ENCODE peak calls at places on chromosome 18, in five cellular contexts. C, Z, V, H and M are unnamed samples.

GRCh38 chr18:13216732-13217465 is 1.7 kb upstream of the LDLRAD4 start:
- DNase-seq in C (no peak), Z (no peak), V (no peak), H (no peak), M (peak)

GRCh38 chr18:48997985-48998831 is 47.4 kb upstream of the SMAD7 start:
- DNase-seq in C (peak), Z (peak), V (peak), H (no peak), M (peak)

GRCh38 chr18:35478520-35479435 is 19.0 kb downstream of the INO80C start:
- DNase-seq in C (peak), Z (peak), V (peak), H (no peak), M (no peak)

GRCh38 chr18:45783097-45784075 is 42.1 kb upstream of the SIGLEC15 start:
- DNase-seq in C (no peak), Z (peak), V (no peak), H (no peak), M (no peak)

GRCh38 chr18:74252032-74252380 is 39.8 kb downstream of the CYB5A start:
- DNase-seq in C (no peak), Z (peak), V (no peak), H (no peak), M (no peak)

GRCh38 chr18:13800505-13801259 is 23.3 kb upstream of the MC5R start:
- DNase-seq in C (peak), Z (peak), V (peak), H (no peak), M (peak)

GRCh38 chr18:48660346-48661228 is 121.8 kb downstream of the CTIF start:
- DNase-seq in C (no peak), Z (no peak), V (no peak), H (no peak), M (no peak)

GRCh38 chr18:48402953-48403352 is 6.2 kb downstream of the ZBTB7C start:
- DNase-seq in C (no peak), Z (no peak), V (no peak), H (no peak), M (no peak)

GRCh38 chr18:42758851-42759250 is 356.6 kb downstream of the RIT2 start:
- DNase-seq in C (no peak), Z (no peak), V (no peak), H (no peak), M (no peak)

GRCh38 chr18:79393626-79394401 is 1.9 kb upstream of the NFATC1 start:
- DNase-seq in C (peak), Z (peak), V (peak), H (no peak), M (peak)

GRCh38 chr18:48564139-48564538 is 25.3 kb downstream of the CTIF start:
- DNase-seq in C (no peak), Z (no peak), V (no peak), H (no peak), M (no peak)

DNA sequence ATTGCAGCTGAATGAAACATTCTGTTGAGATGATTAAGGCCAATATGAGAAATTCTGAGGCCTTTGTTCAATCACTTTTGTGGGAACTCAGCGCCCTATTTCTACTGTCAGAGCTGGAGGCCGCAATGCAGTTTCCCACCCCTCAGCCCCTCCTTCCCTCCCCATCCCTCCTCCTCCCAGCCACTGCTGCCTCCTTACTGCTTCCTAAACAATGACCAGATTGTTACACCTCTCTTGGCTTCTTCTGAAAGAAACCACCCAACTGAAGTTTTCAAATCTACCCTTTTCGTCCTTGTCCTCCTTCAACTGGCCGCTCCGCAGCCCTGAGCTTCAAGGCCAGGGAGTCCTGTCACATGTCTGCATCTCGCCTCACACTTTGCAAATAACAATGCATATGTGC is 36.7 kb upstream of the MAPK4 start:
- DNase-seq in C (no peak), Z (no peak), V (no peak), H (no peak), M (no peak)
- TF ChIP-seq ESRRA in C (no peak), Z (no peak), V (no peak), H (no peak), M (no peak)

GRCh38 chr18:36663312-36663711 is 165.5 kb downstream of the TPGS2 start:
- DNase-seq in C (no peak), Z (no peak), V (no peak), H (no peak), M (no peak)

GRCh38 chr18:36668349-36668748 is 160.5 kb downstream of the TPGS2 start:
- DNase-seq in C (no peak), Z (no peak), V (no peak), H (no peak), M (no peak)

GRCh38 chr18:36662000-36662399 is 166.8 kb downstream of the TPGS2 start:
- DNase-seq in C (no peak), Z (peak), V (no peak), H (no peak), M (peak)

GRCh38 chr18:36667811-36668210 is 161.0 kb downstream of the TPGS2 start:
- DNase-seq in C (no peak), Z (no peak), V (no peak), H (no peak), M (no peak)

GRCh38 chr18:36665952-36666351 is 162.8 kb downstream of the TPGS2 start:
- DNase-seq in C (no peak), Z (no peak), V (no peak), H (no peak), M (no peak)
- TF ChIP-seq ESRRA in C (no peak), Z (no peak), V (no peak), H (no peak), M (no peak)

DNA sequence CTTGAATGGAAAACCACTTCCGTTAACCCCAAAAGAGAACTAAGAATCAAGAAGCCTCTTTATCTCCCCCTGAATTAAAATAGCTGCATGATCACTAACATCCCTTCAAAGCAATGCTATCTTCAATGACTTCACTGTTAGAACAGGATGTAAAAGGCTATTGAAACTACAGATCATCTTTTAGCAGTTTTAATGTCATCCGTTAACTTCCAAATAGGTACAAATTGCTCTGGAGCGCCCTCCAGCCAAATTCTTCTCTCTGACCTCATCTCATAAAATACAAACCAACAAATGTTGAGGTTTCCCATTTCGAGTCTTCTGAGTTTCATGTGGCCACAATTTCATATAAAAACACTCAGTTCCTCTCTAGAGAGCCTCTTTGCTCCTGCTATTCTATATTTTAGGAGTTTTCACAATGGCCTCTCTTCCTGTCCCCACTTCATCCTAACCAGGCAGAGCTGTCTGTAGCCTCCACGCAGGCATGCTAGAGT is 38.0 kb downstream of the B4GALT6 start:
- DNase-seq in C (no peak), Z (no peak), V (no peak), H (no peak), M (no peak)
- TF ChIP-seq ESRRA in C (no peak), Z (no peak), V (no peak), H (no peak), M (no peak)

DNA sequence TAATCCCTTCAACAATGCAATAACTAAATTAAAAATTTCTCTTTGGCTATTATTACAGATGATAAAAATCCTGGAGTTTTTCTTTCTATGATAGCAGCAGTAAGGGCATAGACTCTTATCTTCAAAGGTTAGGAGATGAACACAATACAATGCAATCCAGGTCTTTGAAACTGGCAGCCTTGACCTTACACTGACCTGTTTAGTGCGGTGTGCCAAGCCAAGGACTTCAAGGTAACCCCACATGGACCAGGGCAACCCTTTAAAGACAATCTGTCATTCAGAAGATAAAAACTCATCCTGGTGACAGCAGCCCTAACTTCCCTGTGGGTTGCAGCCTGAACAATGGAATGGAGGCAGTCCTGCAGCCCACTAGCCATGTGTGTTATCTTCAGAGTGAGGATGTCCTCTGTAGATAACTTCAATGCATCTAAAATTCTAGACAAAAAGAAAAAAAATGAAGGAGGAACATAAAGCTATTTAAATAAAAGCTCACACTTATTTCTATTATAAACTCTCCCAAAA is 78.1 kb downstream of the RTTN start:
- DNase-seq in C (no peak), Z (no peak), V (peak), H (no peak), M (no peak)
- TF ChIP-seq ESRRA in C (no peak), Z (no peak), V (no peak), H (no peak), M (no peak)